ENCODE peak calls at places on chromosomes 3 and 15, in eight cellular contexts. O is suprapubic skin; S is colonic mucosa; A is CD8-positive, alpha-beta T cell; Y is cardiac fibroblast; C is AG10803; Q is neural progenitor cell; B is thoracic aorta. L is an unnamed sample.

GRCh38 chr3:38653685-38654537 is 4.4 kb upstream of the SCN5A start:
- DNase-seq in O (no peak), S (peak; percentile 68), A (no peak), Y (no peak), C (no peak), Q (no peak), B (no peak), L (no peak)

GRCh38 chr3:170716172-170716800 is 130.4 kb upstream of the SLC7A14 start:
- DNase-seq in O (no peak), S (no peak), A (no peak), Y (no peak), C (no peak), Q (no peak), B (no peak), L (no peak)

GRCh38 chr3:41532976-41533375 is 333.7 kb downstream of the CTNNB1 start:
- DNase-seq in O (no peak), S (no peak), A (no peak), Y (no peak), C (no peak), Q (no peak), B (no peak), L (no peak)

GRCh38 chr3:25426408-25426807 is 1.7 kb upstream of the RARB start:
- DNase-seq in O (no peak), S (no peak), A (no peak), Y (no peak), C (peak; percentile 35), Q (peak; percentile 53), B (no peak), L (no peak)

GRCh38 chr3:32395451-32395970 is 3.9 kb downstream of the CMTM7 start:
- DNase-seq in O (no peak), S (no peak), A (no peak), Y (no peak), C (peak; percentile 23), Q (no peak), B (no peak), L (no peak)

GRCh38 chr3:41307065-41307464 is 107.8 kb downstream of the CTNNB1 start:
- DNase-seq in O (no peak), S (no peak), A (no peak), Y (no peak), C (no peak), Q (no peak), B (no peak), L (no peak)

GRCh38 chr15:56598991-56599390 is 134.1 kb upstream of the MNS1 start:
- DNase-seq in O (no peak), S (no peak), A (no peak), Y (peak; percentile 73), C (peak; percentile 20), Q (no peak), B (no peak), L (no peak)

GRCh38 chr3:8776406-8776805 is 7.0 kb upstream of the OXTR start:
- DNase-seq in O (no peak), S (no peak), A (no peak), Y (peak; percentile 97), C (peak; percentile 75), Q (no peak), B (no peak), L (no peak)

GRCh38 chr15:35755237-35755802 is 209.4 kb upstream of the DPH6 start:
- DNase-seq in O (no peak), S (no peak), A (no peak), Y (no peak), C (peak; percentile 8), Q (no peak), B (no peak), L (no peak)

GRCh38 chr3:86787091-86787490 is 203.9 kb downstream of the VGLL3 start:
- DNase-seq in O (no peak), S (no peak), A (no peak), Y (peak; percentile 85), C (peak; percentile 44), Q (no peak), B (no peak), L (no peak)

GRCh38 chr3:18422972-18423371 is 2.2 kb downstream of the SATB1 start:
- DNase-seq in O (no peak), S (no peak), A (no peak), Y (no peak), C (no peak), Q (peak; percentile 7), B (no peak), L (no peak)

GRCh38 chr3:45440562-45440961 is 52.2 kb downstream of the LARS2 start:
- DNase-seq in O (no peak), S (no peak), A (no peak), Y (no peak), C (peak; percentile 11), Q (no peak), B (no peak), L (no peak)

GRCh38 chr3:111548060-111548459 is 6.1 kb downstream of the CD96 start:
- DNase-seq in O (no peak), S (no peak), A (no peak), Y (peak; percentile 38), C (peak; percentile 1), Q (no peak), B (no peak), L (no peak)
- H3K4me3 ChIP-seq in O (no peak overlapping the region), S (no peak overlapping the region), A (peak overlapping the region; percentile 67), Y (no peak overlapping the region), C (no peak overlapping the region), Q (no peak overlapping the region), B (no peak overlapping the region), L (peak overlapping the region; percentile 31)

DNA sequence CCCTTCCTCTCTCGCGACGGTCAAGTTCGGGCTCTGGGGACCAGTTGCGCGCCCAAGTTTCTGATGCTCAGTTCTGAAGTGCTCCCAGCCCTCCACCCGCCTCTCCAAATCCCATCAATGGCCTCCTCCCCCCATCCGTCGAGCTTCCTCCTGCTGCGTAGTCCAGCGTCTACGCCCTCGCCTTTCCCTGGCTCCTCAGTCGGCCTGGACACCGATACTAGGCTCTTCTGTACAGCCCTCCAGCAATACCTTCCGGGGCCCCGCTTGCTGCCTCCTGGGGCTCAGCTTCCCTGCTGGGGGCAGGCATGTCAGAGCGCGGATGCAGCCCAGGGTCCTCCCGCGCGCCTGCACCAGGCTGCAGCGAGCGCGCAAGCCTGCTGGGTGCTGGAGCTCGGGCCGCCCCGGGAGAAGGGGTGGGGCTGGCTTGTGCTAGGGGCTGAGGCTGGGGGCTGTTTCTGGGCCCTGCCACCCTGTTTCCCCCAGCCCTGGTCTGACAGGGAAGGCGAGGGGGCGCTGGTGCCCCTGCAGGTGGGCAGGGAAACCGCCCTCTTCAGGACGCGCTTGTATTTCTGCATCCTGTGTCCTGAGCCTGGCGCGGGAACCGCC is 353.3 kb upstream of the SUCLG2 start:
- DNase-seq in O (no peak), S (no peak), A (peak; percentile 69), Y (no peak), C (no peak), Q (peak; percentile 73), B (no peak), L (no peak)
- H3K4me3 ChIP-seq in O (peak overlapping the region; percentile 10), S (peak overlapping the region; percentile 24), A (peak overlapping the region; percentile 60), Y (no peak overlapping the region), C (no peak overlapping the region), Q (peak overlapping the region; percentile 68), B (peak overlapping the region; percentile 78), L (peak overlapping the region; percentile 62)

DNA sequence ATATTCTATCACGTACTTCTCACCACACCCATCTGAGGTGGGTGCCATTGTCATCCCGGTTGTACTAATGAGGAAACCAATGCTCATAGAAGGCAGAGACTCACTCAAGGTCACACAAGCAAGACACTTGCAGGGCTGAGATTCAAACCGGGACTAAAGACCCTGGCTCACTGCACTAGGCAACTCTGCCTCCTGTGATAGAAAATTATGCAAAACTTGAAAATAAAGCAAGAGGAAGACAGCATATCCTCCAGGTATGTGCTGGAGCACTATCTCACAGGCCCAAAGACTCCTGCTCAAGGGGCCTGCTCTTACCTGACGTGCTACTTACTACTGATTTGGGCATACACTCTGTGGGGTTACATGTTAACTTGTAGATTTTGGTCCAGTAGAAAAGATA is 25.6 kb downstream of the ANXA2 start:
- DNase-seq in O (no peak), S (no peak), A (no peak), Y (no peak), C (no peak), Q (no peak), B (no peak), L (no peak)
- H3K4me3 ChIP-seq in O (no peak overlapping the region), S (no peak overlapping the region), A (no peak overlapping the region), Y (no peak overlapping the region), C (no peak overlapping the region), Q (no peak overlapping the region), B (no peak overlapping the region), L (no peak overlapping the region)

GRCh38 chr15:88630141-88630721 is 8.6 kb upstream of the ISG20 start:
- DNase-seq in O (no peak), S (peak; percentile 46), A (no peak), Y (no peak), C (no peak), Q (no peak), B (no peak), L (peak; percentile 29)
- H3K4me3 ChIP-seq in O (no peak overlapping the region), S (no peak overlapping the region), A (no peak overlapping the region), Y (no peak overlapping the region), C (no peak overlapping the region), Q (no peak overlapping the region), B (no peak overlapping the region), L (no peak overlapping the region)

DNA sequence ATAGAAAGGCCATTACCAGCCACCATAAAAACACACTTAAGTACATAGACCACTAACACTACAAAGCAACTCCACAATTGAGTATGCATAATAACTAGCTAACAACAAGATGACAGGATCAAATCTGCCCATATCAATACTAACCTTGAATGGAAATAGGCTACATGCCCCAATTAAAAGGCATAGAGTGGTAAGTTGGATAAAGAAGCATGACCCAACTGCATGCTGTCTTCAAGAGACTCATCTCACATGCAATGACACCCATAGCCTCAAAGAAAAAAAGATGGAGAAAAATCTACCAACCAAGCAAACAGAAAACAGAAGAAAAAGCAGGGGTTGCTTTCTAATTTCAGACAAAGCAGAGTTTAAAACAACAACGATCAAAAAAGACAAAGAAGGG is 218.7 kb downstream of the ISL2 start:
- DNase-seq in O (no peak), S (no peak), A (no peak), Y (no peak), C (no peak), Q (no peak), B (no peak), L (no peak)
- H3K4me3 ChIP-seq in O (no peak overlapping the region), S (no peak overlapping the region), A (no peak overlapping the region), Y (no peak overlapping the region), C (no peak overlapping the region), Q (no peak overlapping the region), B (no peak overlapping the region), L (no peak overlapping the region)

L was measured in CD8-positive, alpha-beta memory T cell.